ENCODE peak calls at places on chromosome 18, in seven cellular contexts. C is right lobe of liver; B is pancreas; G is upper lobe of right lung; K is T-helper 17 cell; W is omental fat pad; H is stimulated activated naive CD8-positive, alpha-beta T cell treated with anti-CD3 and anti-CD28 coated beads, Interleukin-15, amount 100 ng/mL, for 72 hours. T is an unnamed sample.

GRCh38 chr18:76567835-76568445 is 72.9 kb upstream of the ZNF516 start:
- ATAC-seq in C (peak; percentile 59), B (no peak), G (no peak), K (no peak), W (no peak), H (no peak), T (no peak)

GRCh38 chr18:23205980-23206379 is 70.7 kb downstream of the CABLES1 start:
- ATAC-seq in C (no peak), B (no peak), G (no peak), K (no peak), W (no peak), H (no peak), T (no peak)

GRCh38 chr18:63701952-63702351 is 808 bp upstream of the SERPINB11 start:
- ATAC-seq in C (peak; percentile 73), B (no peak), G (no peak), K (no peak), W (no peak), H (no peak), T (no peak)

GRCh38 chr18:58495634-58496033 is 133.3 kb downstream of the ALPK2 start:
- ATAC-seq in C (no peak), B (no peak), G (no peak), K (no peak), W (no peak), H (no peak), T (no peak)

GRCh38 chr18:68035709-68036522 is 519.4 kb upstream of the DSEL start:
- ATAC-seq in C (no peak), B (no peak), G (no peak), K (no peak), W (no peak), H (no peak), T (no peak)

GRCh38 chr18:48663931-48664847 is 125.4 kb downstream of the CTIF start:
- ATAC-seq in C (peak; percentile 79), B (peak; percentile 83), G (peak; percentile 83), K (peak; percentile 52), W (peak; percentile 55), H (peak; percentile 41), T (peak; percentile 55)

GRCh38 chr18:55306338-55306737 is 281.7 kb downstream of the TCF4 start:
- ATAC-seq in C (no peak), B (no peak), G (no peak), K (no peak), W (no peak), H (no peak), T (no peak)

GRCh38 chr18:53698907-53699306 is 525.6 kb downstream of the MBD2 start:
- ATAC-seq in C (peak; percentile 28), B (no peak), G (peak; percentile 95), K (no peak), W (no peak), H (no peak), T (no peak)

GRCh38 chr18:926946-927345 is 22.3 kb downstream of the ADCYAP1 start:
- ATAC-seq in C (no peak), B (no peak), G (no peak), K (no peak), W (no peak), H (no peak), T (no peak)

GRCh38 chr18:8882632-8883408 is 177.5 kb downstream of the MTCL1 start:
- ATAC-seq in C (peak; percentile 65), B (no peak), G (no peak), K (no peak), W (no peak), H (no peak), T (peak; percentile 73)

GRCh38 chr18:77619523-77619922 is 369.9 kb downstream of the GALR1 start:
- ATAC-seq in C (no peak), B (peak; percentile 18), G (no peak), K (no peak), W (no peak), H (no peak), T (no peak)

GRCh38 chr18:43034683-43035500 is 80.6 kb downstream of the RIT2 start:
- ATAC-seq in C (no peak), B (no peak), G (no peak), K (no peak), W (no peak), H (no peak), T (no peak)

T was measured in esophagus mucosa.